ENCODE peak calls at places on chromosomes 16 and 17, in eight cellular contexts. One of them, this sample, is unnamed.

GRCh38 chr16:55559233-55559632 is 7.3 kb upstream of the CAPNS2 start:
- DNase-seq in IMR-90: peak; percentile 73
- DNase-seq in left cardiac atrium: no peak
- DNase-seq in activated CD4-positive, alpha-beta T cell treated with anti-CD3 and anti-CD28 coated beads, Interleukin-2, amount 50 U/mL, for 4 hours: no peak
- DNase-seq in DMS153: no peak
- DNase-seq in GM12865: no peak
- DNase-seq in cardiac muscle cell: no peak
- DNase-seq in AG09319: no peak
- DNase-seq in this sample: no peak

GRCh38 chr16:78127130-78127529 is 27.7 kb downstream of the WWOX start:
- DNase-seq in IMR-90: peak; percentile 33
- DNase-seq in left cardiac atrium: no peak
- DNase-seq in activated CD4-positive, alpha-beta T cell treated with anti-CD3 and anti-CD28 coated beads, Interleukin-2, amount 50 U/mL, for 4 hours: no peak
- DNase-seq in DMS153: peak; percentile 53
- DNase-seq in GM12865: no peak
- DNase-seq in cardiac muscle cell: no peak
- DNase-seq in AG09319: peak; percentile 50
- DNase-seq in this sample: no peak

GRCh38 chr16:68762996-68763756 is 26.1 kb downstream of the CDH1 start:
- DNase-seq in IMR-90: no peak
- DNase-seq in left cardiac atrium: no peak
- DNase-seq in activated CD4-positive, alpha-beta T cell treated with anti-CD3 and anti-CD28 coated beads, Interleukin-2, amount 50 U/mL, for 4 hours: no peak
- DNase-seq in DMS153: no peak
- DNase-seq in GM12865: no peak
- DNase-seq in cardiac muscle cell: no peak
- DNase-seq in AG09319: no peak
- DNase-seq in this sample: no peak

GRCh38 chr16:86158688-86159360 is 259.9 kb downstream of the IRF8 start:
- DNase-seq in IMR-90: peak; percentile 36
- DNase-seq in left cardiac atrium: no peak
- DNase-seq in activated CD4-positive, alpha-beta T cell treated with anti-CD3 and anti-CD28 coated beads, Interleukin-2, amount 50 U/mL, for 4 hours: no peak
- DNase-seq in DMS153: no peak
- DNase-seq in GM12865: no peak
- DNase-seq in cardiac muscle cell: no peak
- DNase-seq in AG09319: no peak
- DNase-seq in this sample: no peak

GRCh38 chr17:41467546-41467945 is 360 bp upstream of the KRT32 start:
- DNase-seq in IMR-90: no peak
- DNase-seq in left cardiac atrium: no peak
- DNase-seq in activated CD4-positive, alpha-beta T cell treated with anti-CD3 and anti-CD28 coated beads, Interleukin-2, amount 50 U/mL, for 4 hours: no peak
- DNase-seq in DMS153: no peak
- DNase-seq in GM12865: no peak
- DNase-seq in cardiac muscle cell: no peak
- DNase-seq in AG09319: no peak
- DNase-seq in this sample: no peak

GRCh38 chr17:73308017-73308823 is 3.6 kb downstream of the CDC42EP4 start:
- DNase-seq in IMR-90: peak; percentile 93
- DNase-seq in left cardiac atrium: peak; percentile 90
- DNase-seq in activated CD4-positive, alpha-beta T cell treated with anti-CD3 and anti-CD28 coated beads, Interleukin-2, amount 50 U/mL, for 4 hours: no peak
- DNase-seq in DMS153: no peak
- DNase-seq in GM12865: no peak
- DNase-seq in cardiac muscle cell: peak; percentile 27
- DNase-seq in AG09319: no peak
- DNase-seq in this sample: peak; percentile 95

GRCh38 chr17:76240461-76241204 is at the start of gene RNF157:
- DNase-seq in IMR-90: peak; percentile 48
- DNase-seq in left cardiac atrium: peak; percentile 71
- DNase-seq in activated CD4-positive, alpha-beta T cell treated with anti-CD3 and anti-CD28 coated beads, Interleukin-2, amount 50 U/mL, for 4 hours: peak; percentile 57
- DNase-seq in DMS153: no peak
- DNase-seq in GM12865: peak; percentile 72
- DNase-seq in cardiac muscle cell: peak; percentile 88
- DNase-seq in AG09319: no peak
- DNase-seq in this sample: peak; percentile 73

GRCh38 chr16:11896776-11897175 is 19.0 kb downstream of the GSPT1 start:
- DNase-seq in IMR-90: peak; percentile 92
- DNase-seq in left cardiac atrium: no peak
- DNase-seq in activated CD4-positive, alpha-beta T cell treated with anti-CD3 and anti-CD28 coated beads, Interleukin-2, amount 50 U/mL, for 4 hours: no peak
- DNase-seq in DMS153: no peak
- DNase-seq in GM12865: no peak
- DNase-seq in cardiac muscle cell: no peak
- DNase-seq in AG09319: peak; percentile 23
- DNase-seq in this sample: no peak

GRCh38 chr17:65278820-65279184 is 141.6 kb downstream of the RGS9 start:
- DNase-seq in IMR-90: no peak
- DNase-seq in left cardiac atrium: no peak
- DNase-seq in activated CD4-positive, alpha-beta T cell treated with anti-CD3 and anti-CD28 coated beads, Interleukin-2, amount 50 U/mL, for 4 hours: no peak
- DNase-seq in DMS153: no peak
- DNase-seq in GM12865: no peak
- DNase-seq in cardiac muscle cell: no peak
- DNase-seq in AG09319: no peak
- DNase-seq in this sample: no peak

GRCh38 chr16:89842471-89843408 is 14.5 kb downstream of the SPIRE2 start:
- DNase-seq in IMR-90: peak; percentile 71
- DNase-seq in left cardiac atrium: no peak
- DNase-seq in activated CD4-positive, alpha-beta T cell treated with anti-CD3 and anti-CD28 coated beads, Interleukin-2, amount 50 U/mL, for 4 hours: no peak
- DNase-seq in DMS153: no peak
- DNase-seq in GM12865: no peak
- DNase-seq in cardiac muscle cell: no peak
- DNase-seq in AG09319: no peak
- DNase-seq in this sample: no peak

GRCh38 chr16:31417916-31418315 is 10.2 kb downstream of the COX6A2 start:
- DNase-seq in IMR-90: no peak
- DNase-seq in left cardiac atrium: no peak
- DNase-seq in activated CD4-positive, alpha-beta T cell treated with anti-CD3 and anti-CD28 coated beads, Interleukin-2, amount 50 U/mL, for 4 hours: no peak
- DNase-seq in DMS153: no peak
- DNase-seq in GM12865: no peak
- DNase-seq in cardiac muscle cell: no peak
- DNase-seq in AG09319: no peak
- DNase-seq in this sample: no peak

GRCh38 chr17:37506678-37507077 is 17.0 kb downstream of the DUSP14 start:
- DNase-seq in IMR-90: peak; percentile 47
- DNase-seq in left cardiac atrium: peak; percentile 38
- DNase-seq in activated CD4-positive, alpha-beta T cell treated with anti-CD3 and anti-CD28 coated beads, Interleukin-2, amount 50 U/mL, for 4 hours: no peak
- DNase-seq in DMS153: no peak
- DNase-seq in GM12865: peak; percentile 56
- DNase-seq in cardiac muscle cell: peak; percentile 32
- DNase-seq in AG09319: no peak
- DNase-seq in this sample: no peak

GRCh38 chr16:89137666-89138512 is 33.7 kb upstream of the CDH15 start:
- DNase-seq in IMR-90: no peak
- DNase-seq in left cardiac atrium: peak; percentile 10
- DNase-seq in activated CD4-positive, alpha-beta T cell treated with anti-CD3 and anti-CD28 coated beads, Interleukin-2, amount 50 U/mL, for 4 hours: no peak
- DNase-seq in DMS153: no peak
- DNase-seq in GM12865: no peak
- DNase-seq in cardiac muscle cell: no peak
- DNase-seq in AG09319: no peak
- DNase-seq in this sample: peak; percentile 16

GRCh38 chr17:82914375-82914774 is 74.6 kb upstream of the ZNF750 start:
- DNase-seq in IMR-90: no peak
- DNase-seq in left cardiac atrium: peak; percentile 53
- DNase-seq in activated CD4-positive, alpha-beta T cell treated with anti-CD3 and anti-CD28 coated beads, Interleukin-2, amount 50 U/mL, for 4 hours: no peak
- DNase-seq in DMS153: no peak
- DNase-seq in GM12865: peak; percentile 38
- DNase-seq in cardiac muscle cell: no peak
- DNase-seq in AG09319: no peak
- DNase-seq in this sample: no peak

GRCh38 chr16:31477220-31478216 is 5.4 kb upstream of the SLC5A2 start:
- DNase-seq in IMR-90: no peak
- DNase-seq in left cardiac atrium: peak; percentile 35
- DNase-seq in activated CD4-positive, alpha-beta T cell treated with anti-CD3 and anti-CD28 coated beads, Interleukin-2, amount 50 U/mL, for 4 hours: no peak
- DNase-seq in DMS153: no peak
- DNase-seq in GM12865: no peak
- DNase-seq in cardiac muscle cell: peak; percentile 85
- DNase-seq in AG09319: no peak
- DNase-seq in this sample: peak; percentile 94

GRCh38 chr16:70757183-70757582 is 43.8 kb downstream of the VAC14 start:
- DNase-seq in IMR-90: no peak
- DNase-seq in left cardiac atrium: no peak
- DNase-seq in activated CD4-positive, alpha-beta T cell treated with anti-CD3 and anti-CD28 coated beads, Interleukin-2, amount 50 U/mL, for 4 hours: no peak
- DNase-seq in DMS153: no peak
- DNase-seq in GM12865: no peak
- DNase-seq in cardiac muscle cell: no peak
- DNase-seq in AG09319: no peak
- DNase-seq in this sample: no peak

GRCh38 chr17:45844695-45845375 is at the start of gene SPPL2C:
- DNase-seq in IMR-90: no peak
- DNase-seq in left cardiac atrium: no peak
- DNase-seq in activated CD4-positive, alpha-beta T cell treated with anti-CD3 and anti-CD28 coated beads, Interleukin-2, amount 50 U/mL, for 4 hours: no peak
- DNase-seq in DMS153: peak; percentile 41
- DNase-seq in GM12865: no peak
- DNase-seq in cardiac muscle cell: no peak
- DNase-seq in AG09319: no peak
- DNase-seq in this sample: no peak

GRCh38 chr16:17270111-17270510 is 200.6 kb downstream of the XYLT1 start:
- DNase-seq in IMR-90: no peak
- DNase-seq in left cardiac atrium: no peak
- DNase-seq in activated CD4-positive, alpha-beta T cell treated with anti-CD3 and anti-CD28 coated beads, Interleukin-2, amount 50 U/mL, for 4 hours: no peak
- DNase-seq in DMS153: no peak
- DNase-seq in GM12865: no peak
- DNase-seq in cardiac muscle cell: no peak
- DNase-seq in AG09319: no peak
- DNase-seq in this sample: no peak

GRCh38 chr17:44982113-44982702 is 14.1 kb upstream of the C1QL1 start:
- DNase-seq in IMR-90: no peak
- DNase-seq in left cardiac atrium: no peak
- DNase-seq in activated CD4-positive, alpha-beta T cell treated with anti-CD3 and anti-CD28 coated beads, Interleukin-2, amount 50 U/mL, for 4 hours: no peak
- DNase-seq in DMS153: no peak
- DNase-seq in GM12865: no peak
- DNase-seq in cardiac muscle cell: no peak
- DNase-seq in AG09319: no peak
- DNase-seq in this sample: no peak

GRCh38 chr17:78974635-78975591 is 4.8 kb downstream of the LGALS3BP start:
- DNase-seq in IMR-90: peak; percentile 84
- DNase-seq in left cardiac atrium: peak; percentile 73
- DNase-seq in activated CD4-positive, alpha-beta T cell treated with anti-CD3 and anti-CD28 coated beads, Interleukin-2, amount 50 U/mL, for 4 hours: no peak
- DNase-seq in DMS153: no peak
- DNase-seq in GM12865: no peak
- DNase-seq in cardiac muscle cell: peak; percentile 32
- DNase-seq in AG09319: peak; percentile 74
- DNase-seq in this sample: peak; percentile 81

GRCh38 chr17:77420804-77421634 is 280.2 kb downstream of the SEC14L1 start:
- DNase-seq in IMR-90: peak; percentile 93
- DNase-seq in left cardiac atrium: no peak
- DNase-seq in activated CD4-positive, alpha-beta T cell treated with anti-CD3 and anti-CD28 coated beads, Interleukin-2, amount 50 U/mL, for 4 hours: peak; percentile 47
- DNase-seq in DMS153: peak; percentile 96
- DNase-seq in GM12865: peak; percentile 48
- DNase-seq in cardiac muscle cell: peak; percentile 49
- DNase-seq in AG09319: peak; percentile 67
- DNase-seq in this sample: peak; percentile 62

GRCh38 chr17:81390029-81390428 is 5.2 kb upstream of the BAHCC1 start:
- DNase-seq in IMR-90: no peak
- DNase-seq in left cardiac atrium: no peak
- DNase-seq in activated CD4-positive, alpha-beta T cell treated with anti-CD3 and anti-CD28 coated beads, Interleukin-2, amount 50 U/mL, for 4 hours: no peak
- DNase-seq in DMS153: no peak
- DNase-seq in GM12865: no peak
- DNase-seq in cardiac muscle cell: no peak
- DNase-seq in AG09319: no peak
- DNase-seq in this sample: no peak

GRCh38 chr16:54280751-54281150 is 5.8 kb downstream of the IRX3 start:
- DNase-seq in IMR-90: no peak
- DNase-seq in left cardiac atrium: no peak
- DNase-seq in activated CD4-positive, alpha-beta T cell treated with anti-CD3 and anti-CD28 coated beads, Interleukin-2, amount 50 U/mL, for 4 hours: no peak
- DNase-seq in DMS153: no peak
- DNase-seq in GM12865: no peak
- DNase-seq in cardiac muscle cell: no peak
- DNase-seq in AG09319: no peak
- DNase-seq in this sample: no peak

GRCh38 chr17:28954886-28955285 is 3.6 kb upstream of the PHF12 start:
- DNase-seq in IMR-90: no peak
- DNase-seq in left cardiac atrium: no peak
- DNase-seq in activated CD4-positive, alpha-beta T cell treated with anti-CD3 and anti-CD28 coated beads, Interleukin-2, amount 50 U/mL, for 4 hours: no peak
- DNase-seq in DMS153: no peak
- DNase-seq in GM12865: no peak
- DNase-seq in cardiac muscle cell: no peak
- DNase-seq in AG09319: no peak
- DNase-seq in this sample: no peak

GRCh38 chr17:73546770-73547345 is 97.4 kb downstream of the SDK2 start:
- DNase-seq in IMR-90: no peak
- DNase-seq in left cardiac atrium: no peak
- DNase-seq in activated CD4-positive, alpha-beta T cell treated with anti-CD3 and anti-CD28 coated beads, Interleukin-2, amount 50 U/mL, for 4 hours: no peak
- DNase-seq in DMS153: peak; percentile 43
- DNase-seq in GM12865: peak; percentile 38
- DNase-seq in cardiac muscle cell: no peak
- DNase-seq in AG09319: no peak
- DNase-seq in this sample: no peak

GRCh38 chr16:4529085-4530060 is 9.2 kb downstream of the CDIP1 start:
- DNase-seq in IMR-90: peak; percentile 82
- DNase-seq in left cardiac atrium: no peak
- DNase-seq in activated CD4-positive, alpha-beta T cell treated with anti-CD3 and anti-CD28 coated beads, Interleukin-2, amount 50 U/mL, for 4 hours: no peak
- DNase-seq in DMS153: no peak
- DNase-seq in GM12865: peak; percentile 40
- DNase-seq in cardiac muscle cell: peak; percentile 54
- DNase-seq in AG09319: no peak
- DNase-seq in this sample: no peak

GRCh38 chr17:72545756-72546155 is 424.9 kb downstream of the SOX9 start:
- DNase-seq in IMR-90: no peak
- DNase-seq in left cardiac atrium: no peak
- DNase-seq in activated CD4-positive, alpha-beta T cell treated with anti-CD3 and anti-CD28 coated beads, Interleukin-2, amount 50 U/mL, for 4 hours: no peak
- DNase-seq in DMS153: no peak
- DNase-seq in GM12865: no peak
- DNase-seq in cardiac muscle cell: no peak
- DNase-seq in AG09319: no peak
- DNase-seq in this sample: no peak

GRCh38 chr16:27240948-27241531 is 27.5 kb downstream of the NSMCE1 start:
- DNase-seq in IMR-90: peak; percentile 80
- DNase-seq in left cardiac atrium: no peak
- DNase-seq in activated CD4-positive, alpha-beta T cell treated with anti-CD3 and anti-CD28 coated beads, Interleukin-2, amount 50 U/mL, for 4 hours: no peak
- DNase-seq in DMS153: no peak
- DNase-seq in GM12865: no peak
- DNase-seq in cardiac muscle cell: no peak
- DNase-seq in AG09319: no peak
- DNase-seq in this sample: peak; percentile 47

GRCh38 chr16:81940781-81941560 is 70.3 kb downstream of the SDR42E1 start:
- DNase-seq in IMR-90: peak; percentile 64
- DNase-seq in left cardiac atrium: no peak
- DNase-seq in activated CD4-positive, alpha-beta T cell treated with anti-CD3 and anti-CD28 coated beads, Interleukin-2, amount 50 U/mL, for 4 hours: no peak
- DNase-seq in DMS153: peak; percentile 15
- DNase-seq in GM12865: no peak
- DNase-seq in cardiac muscle cell: peak; percentile 23
- DNase-seq in AG09319: peak; percentile 57
- DNase-seq in this sample: no peak

GRCh38 chr17:34579017-34579946 is at the start of gene TMEM132E:
- DNase-seq in IMR-90: peak; percentile 2
- DNase-seq in left cardiac atrium: peak; percentile 54
- DNase-seq in activated CD4-positive, alpha-beta T cell treated with anti-CD3 and anti-CD28 coated beads, Interleukin-2, amount 50 U/mL, for 4 hours: no peak
- DNase-seq in DMS153: no peak
- DNase-seq in GM12865: no peak
- DNase-seq in cardiac muscle cell: peak; percentile 74
- DNase-seq in AG09319: no peak
- DNase-seq in this sample: no peak

GRCh38 chr17:77666881-77667395 is 291.6 kb upstream of the TNRC6C start:
- DNase-seq in IMR-90: no peak
- DNase-seq in left cardiac atrium: no peak
- DNase-seq in activated CD4-positive, alpha-beta T cell treated with anti-CD3 and anti-CD28 coated beads, Interleukin-2, amount 50 U/mL, for 4 hours: no peak
- DNase-seq in DMS153: no peak
- DNase-seq in GM12865: peak; percentile 53
- DNase-seq in cardiac muscle cell: no peak
- DNase-seq in AG09319: no peak
- DNase-seq in this sample: no peak

GRCh38 chr16:3490911-3491629 is 4.2 kb downstream of the C16orf90 start:
- DNase-seq in IMR-90: no peak
- DNase-seq in left cardiac atrium: no peak
- DNase-seq in activated CD4-positive, alpha-beta T cell treated with anti-CD3 and anti-CD28 coated beads, Interleukin-2, amount 50 U/mL, for 4 hours: no peak
- DNase-seq in DMS153: no peak
- DNase-seq in GM12865: no peak
- DNase-seq in cardiac muscle cell: no peak
- DNase-seq in AG09319: no peak
- DNase-seq in this sample: no peak

GRCh38 chr16:28156031-28156680 is 55.6 kb downstream of the XPO6 start:
- DNase-seq in IMR-90: no peak
- DNase-seq in left cardiac atrium: no peak
- DNase-seq in activated CD4-positive, alpha-beta T cell treated with anti-CD3 and anti-CD28 coated beads, Interleukin-2, amount 50 U/mL, for 4 hours: no peak
- DNase-seq in DMS153: no peak
- DNase-seq in GM12865: no peak
- DNase-seq in cardiac muscle cell: no peak
- DNase-seq in AG09319: no peak
- DNase-seq in this sample: no peak

GRCh38 chr17:50656509-50656908 is 21.8 kb downstream of the ABCC3 start:
- DNase-seq in IMR-90: no peak
- DNase-seq in left cardiac atrium: no peak
- DNase-seq in activated CD4-positive, alpha-beta T cell treated with anti-CD3 and anti-CD28 coated beads, Interleukin-2, amount 50 U/mL, for 4 hours: no peak
- DNase-seq in DMS153: no peak
- DNase-seq in GM12865: no peak
- DNase-seq in cardiac muscle cell: no peak
- DNase-seq in AG09319: no peak
- DNase-seq in this sample: no peak

This sample was measured in right lobe of liver.